ENCODE peak calls at places on chromosomes 6 and 20, in six cellular contexts. Y, C, S, B, T and P are unnamed samples.

GRCh38 chr6:130587778-130588520 is 222.1 kb downstream of the TMEM200A start:
- DNase-seq in C (no peak), B (no peak), Y (peak; percentile 83), S (no peak), T (no peak), P (peak; percentile 42)

GRCh38 chr6:108902389-108902792 is 54.2 kb downstream of the ARMC2 start:
- DNase-seq in T (peak; percentile 21), B (no peak), S (no peak), Y (no peak), C (no peak), P (peak; percentile 76)

GRCh38 chr20:10735195-10735949 is 61.6 kb upstream of the JAG1 start:
- DNase-seq in B (no peak), Y (peak; percentile 51), T (no peak), C (no peak), S (no peak), P (no peak)

GRCh38 chr20:58169441-58169840 is 59.0 kb downstream of the ANKRD60 start:
- DNase-seq in C (no peak), B (no peak), Y (peak; percentile 93), T (no peak), S (no peak), P (peak; percentile 34)

GRCh38 chr6:64411226-64411625 is 775.6 kb downstream of the PHF3 start:
- DNase-seq in B (no peak), C (no peak), S (no peak), Y (no peak), T (no peak), P (no peak)

GRCh38 chr20:11098888-11099287 is 425.1 kb upstream of the JAG1 start:
- DNase-seq in S (no peak), T (no peak), Y (no peak), C (no peak), B (no peak), P (no peak)

GRCh38 chr6:111221804-111222203 is 134.5 kb downstream of the SLC16A10 start:
- DNase-seq in T (no peak), S (no peak), C (no peak), Y (no peak), B (no peak), P (no peak)

GRCh38 chr6:7252390-7252789 is 60.6 kb downstream of the SSR1 start:
- DNase-seq in S (no peak), T (no peak), B (no peak), C (no peak), Y (no peak), P (no peak)

GRCh38 chr6:156686429-156686939 is 90.7 kb upstream of the ARID1B start:
- DNase-seq in Y (no peak), C (peak; percentile 16), B (peak; percentile 78), T (no peak), S (no peak), P (peak; percentile 88)

GRCh38 chr20:44810391-44811149 is at the start of gene RIMS4:
- DNase-seq in Y (no peak), C (no peak), S (no peak), B (peak; percentile 58), T (peak; percentile 49), P (no peak)

GRCh38 chr20:45138451-45139300 is 14.4 kb upstream of the WFDC12 start:
- DNase-seq in S (peak; percentile 25), T (peak; percentile 36), B (peak; percentile 71), C (no peak), Y (no peak), P (no peak)

GRCh38 chr6:53943410-53943809 is 148.6 kb downstream of the LRRC1 start:
- DNase-seq in S (no peak), T (no peak), C (no peak), Y (no peak), B (no peak), P (no peak)

GRCh38 chr6:6793388-6794250 is 205.1 kb downstream of the LY86 start:
- DNase-seq in T (no peak), B (no peak), S (no peak), C (no peak), Y (no peak), P (no peak)

GRCh38 chr6:168574699-168575195 is 133.8 kb downstream of the SMOC2 start:
- DNase-seq in T (no peak), C (peak; percentile 46), Y (no peak), B (peak; percentile 40), S (peak; percentile 31), P (no peak)

GRCh38 chr6:158708239-158708638 is 58.4 kb downstream of the SYTL3 start:
- DNase-seq in C (no peak), Y (peak; percentile 92), S (no peak), B (peak; percentile 37), T (no peak), P (no peak)

GRCh38 chr6:139372326-139373153 is 1.9 kb downstream of the CITED2 start:
- DNase-seq in C (no peak), S (no peak), Y (peak; percentile 72), T (no peak), B (no peak), P (no peak)
- H3K27ac ChIP-seq in C (peak overlapping the region; percentile 99), S (peak overlapping the region; percentile 98), Y (peak overlapping the region; percentile 94), T (peak overlapping the region; percentile 61), B (peak overlapping the region; percentile 97), P (peak overlapping the region; percentile 89)

GRCh38 chr6:99608059-99608885 is 1.6 kb downstream of the PRDM13 start:
- DNase-seq in S (no peak), C (no peak), Y (no peak), B (no peak), T (no peak), P (no peak)
- H3K27me3 ChIP-seq in S (peaks cover 100% of the 10 kb centered on the region), C (peaks cover 100% of the 10 kb centered on the region), Y (peaks cover 100% of the 10 kb centered on the region), B (peaks cover 100% of the 10 kb centered on the region), T (peaks cover 69% of the 10 kb centered on the region), P (peaks cover 100% of the 10 kb centered on the region)

GRCh38 chr6:82954937-82955577 is 110.6 kb downstream of the UBE3D start:
- DNase-seq in S (no peak), C (no peak), Y (no peak), T (no peak), B (no peak), P (no peak)
- H3K4me1 ChIP-seq in S (no peaks in the 10 kb centered on the region), C (no peaks in the 10 kb centered on the region), Y (peaks cover 47% of the 10 kb centered on the region), T (peaks cover 8% of the 10 kb centered on the region), B (peaks cover 9% of the 10 kb centered on the region), P (peaks cover 30% of the 10 kb centered on the region)

GRCh38 chr6:3405679-3406078 is 51.2 kb downstream of the SLC22A23 start:
- DNase-seq in B (peak; percentile 65), S (no peak), C (no peak), T (no peak), Y (peak; percentile 88), P (no peak)
- H3K27ac ChIP-seq in B (peak overlapping the region; percentile 84), S (no peak overlapping the region), C (peak overlapping the region; percentile 41), T (no peak overlapping the region), Y (peak overlapping the region; percentile 43), P (no peak overlapping the region)

GRCh38 chr6:90388395-90388794 is 91.8 kb upstream of the BACH2 start:
- DNase-seq in S (no peak), C (no peak), Y (no peak), B (no peak), T (no peak), P (no peak)

GRCh38 chr6:90387826-90388225 is 91.2 kb upstream of the BACH2 start:
- DNase-seq in B (no peak), Y (no peak), S (no peak), T (no peak), C (no peak), P (no peak)

GRCh38 chr6:90386796-90387390 is 90.2 kb upstream of the BACH2 start:
- DNase-seq in T (no peak), C (no peak), B (no peak), S (peak; percentile 12), Y (no peak), P (no peak)

GRCh38 chr6:90393232-90393884 is 96.7 kb upstream of the BACH2 start:
- DNase-seq in C (peak; percentile 36), T (peak; percentile 48), Y (no peak), S (peak; percentile 43), B (peak; percentile 77), P (peak; percentile 56)

GRCh38 chr6:90390379-90390778 is 93.7 kb upstream of the BACH2 start:
- DNase-seq in T (no peak), Y (no peak), B (no peak), S (no peak), C (no peak), P (no peak)
- H3K27me3 ChIP-seq in T (no peaks in the 10 kb centered on the region), Y (peaks cover 19% of the 10 kb centered on the region), B (peaks cover 13% of the 10 kb centered on the region), S (no peaks in the 10 kb centered on the region), C (no peaks in the 10 kb centered on the region), P (no peaks in the 10 kb centered on the region)

GRCh38 chr6:36577298-36577697 is 16.9 kb upstream of the SRSF3 start:
- DNase-seq in T (no peak), C (no peak), S (no peak), Y (peak; percentile 91), B (peak; percentile 50), P (peak; percentile 93)

GRCh38 chr6:36580184-36580526 is 14.0 kb upstream of the SRSF3 start:
- DNase-seq in Y (no peak), B (no peak), C (no peak), S (no peak), T (no peak), P (no peak)

GRCh38 chr6:36578030-36578825 is 15.9 kb upstream of the SRSF3 start:
- DNase-seq in B (no peak), C (no peak), S (no peak), T (no peak), Y (no peak), P (no peak)

GRCh38 chr6:36574679-36575078 is 19.5 kb upstream of the SRSF3 start:
- DNase-seq in C (no peak), Y (no peak), S (no peak), B (no peak), T (no peak), P (no peak)

DNA sequence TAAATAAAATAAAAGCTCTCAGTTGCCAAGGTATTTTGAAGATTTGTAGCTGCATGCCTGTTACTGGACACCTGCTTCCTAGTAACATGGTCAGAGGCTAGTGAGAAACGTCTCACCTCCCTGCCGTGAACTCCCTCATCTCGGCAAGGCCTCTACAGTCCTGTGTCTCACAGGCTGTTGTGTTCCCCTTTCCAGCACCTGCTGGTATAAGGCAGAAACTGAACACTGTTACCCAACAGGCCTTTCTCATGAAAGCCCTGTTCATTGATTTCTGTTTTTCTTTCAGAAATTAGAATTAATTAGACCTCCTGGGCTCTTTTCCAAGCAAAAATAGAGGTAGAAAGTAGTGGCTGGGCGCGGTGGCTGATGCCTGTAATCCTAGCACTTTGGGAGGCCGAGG is 17.6 kb upstream of the SRSF3 start:
- DNase-seq in T (no peak), S (no peak), B (no peak), Y (no peak), C (no peak), P (no peak)
- H3K4me1 ChIP-seq in T (peaks cover 3% of the 10 kb centered on the region), S (no peaks in the 10 kb centered on the region), B (peaks cover 19% of the 10 kb centered on the region), Y (peaks cover 37% of the 10 kb centered on the region), C (no peaks in the 10 kb centered on the region), P (peaks cover 75% of the 10 kb centered on the region)

GRCh38 chr6:125357515-125358256 is 55.9 kb upstream of the HDDC2 start:
- DNase-seq in Y (no peak), S (no peak), B (peak; percentile 12), T (no peak), C (no peak), P (no peak)
- H3K27ac ChIP-seq in Y (no peak overlapping the region), S (peak overlapping the region; percentile 27), B (no peak overlapping the region), T (no peak overlapping the region), C (peak overlapping the region; percentile 3), P (no peak overlapping the region)